ENCODE peak calls at places on chromosomes 1 and 21, in four cellular contexts. N is K562, F is HCT116, D is HepG2. X is an unnamed sample.
A peak's percentile ranks its signal among the peaks of the same experiment; 100 is the strongest.

GRCh38 chr1:227622739-227623475 is 59.6 kb downstream of the ZNF678 start:
- DNase-seq in N (no peak), F (no peak), D (no peak), X (no peak)

GRCh38 chr21:31671931-31672330 is 12.4 kb downstream of the SOD1 start:
- DNase-seq in N (no peak), F (no peak), D (no peak), X (no peak)

GRCh38 chr1:11237364-11237755 is 25.0 kb downstream of the MTOR start:
- DNase-seq in N (no peak), F (no peak), D (no peak), X (no peak)

GRCh38 chr21:42406201-42406601 is 2.5 kb downstream of the UBASH3A start:
- DNase-seq in N (no peak), F (no peak), D (no peak), X (no peak)

GRCh38 chr1:3036646-3037280 is 15.5 kb downstream of the ACTRT2 start:
- DNase-seq in N (no peak), F (no peak), D (no peak), X (no peak)

GRCh38 chr21:45443595-45444181 is 38.7 kb downstream of the COL18A1 start:
- DNase-seq in N (no peak), F (no peak), D (no peak), X (no peak)

GRCh38 chr1:103509235-103509634 is 16.3 kb upstream of the RNPC3 start:
- DNase-seq in N (no peak), F (no peak), D (no peak), X (no peak)

GRCh38 chr1:200535605-200536004 is 84.9 kb downstream of the KIF14 start:
- DNase-seq in N (no peak), F (peak; percentile 63), D (peak; percentile 10), X (peak; percentile 35)

GRCh38 chr1:245444971-245445370 is 290.2 kb downstream of the KIF26B start:
- DNase-seq in N (no peak), F (no peak), D (no peak), X (no peak)

GRCh38 chr1:50424940-50425375 is 1.7 kb upstream of the DMRTA2 start:
- DNase-seq in N (no peak), F (no peak), D (no peak), X (no peak)

GRCh38 chr1:196535727-196536126 is 72.5 kb downstream of the KCNT2 start:
- DNase-seq in N (no peak), F (peak; percentile 15), D (no peak), X (no peak)

GRCh38 chr1:23343246-23344110 is 606 bp downstream of the HNRNPR start:
- DNase-seq in N (no peak), F (no peak), D (peak; percentile 25), X (peak; percentile 43)

GRCh38 chr1:248752119-248752931 is 3.2 kb downstream of the LYPD8 start:
- DNase-seq in N (no peak), F (no peak), D (peak; percentile 30), X (no peak)

GRCh38 chr1:180508725-180509097 is 6.3 kb upstream of the ACBD6 start:
- DNase-seq in N (no peak), F (no peak), D (no peak), X (no peak)

GRCh38 chr21:34812510-34813265 is 143.9 kb downstream of the CLIC6 start:
- DNase-seq in N (no peak), F (no peak), D (peak; percentile 78), X (peak; percentile 43)

GRCh38 chr1:169348356-169349036 is 19.1 kb downstream of the NME7 start:
- DNase-seq in N (peak; percentile 27), F (peak; percentile 57), D (peak; percentile 43), X (no peak)

GRCh38 chr1:90361026-90361425 is 356.1 kb downstream of the BARHL2 start:
- DNase-seq in N (no peak), F (no peak), D (no peak), X (no peak)

GRCh38 chr21:32494946-32495703 is 82.6 kb downstream of the EVA1C start:
- DNase-seq in N (no peak), F (no peak), D (no peak), X (no peak)

GRCh38 chr1:29424266-29424665 is 187.9 kb downstream of the PTPRU start:
- DNase-seq in N (no peak), F (no peak), D (no peak), X (no peak)

GRCh38 chr21:34936874-34937563 is 112.1 kb downstream of the RUNX1 start:
- DNase-seq in N (no peak), F (no peak), D (peak; percentile 48), X (no peak)

GRCh38 chr1:47207811-47208373 is 18.1 kb upstream of the PDZK1IP1 start:
- DNase-seq in N (no peak), F (no peak), D (no peak), X (no peak)

GRCh38 chr1:59819566-59820438 is 5.1 kb downstream of the HOOK1 start:
- DNase-seq in N (no peak), F (no peak), D (no peak), X (no peak)

GRCh38 chr1:47434051-47434842 is 3.6 kb upstream of the FOXD2 start:
- DNase-seq in N (no peak), F (no peak), D (no peak), X (no peak)

GRCh38 chr1:71638081-71638766 is 557.4 kb upstream of the ZRANB2 start:
- DNase-seq in N (no peak), F (no peak), D (no peak), X (no peak)

GRCh38 chr1:28778021-28778420 is 33.9 kb upstream of the OPRD1 start:
- DNase-seq in N (no peak), F (no peak), D (no peak), X (no peak)

GRCh38 chr1:98296681-98297080 is 364.8 kb upstream of the SNX7 start:
- DNase-seq in N (no peak), F (no peak), D (no peak), X (no peak)

GRCh38 chr1:185860316-185860715 is 126.1 kb downstream of the HMCN1 start:
- DNase-seq in N (no peak), F (no peak), D (no peak), X (no peak)

GRCh38 chr1:171243878-171244277 is 4.4 kb upstream of the FMO1 start:
- DNase-seq in N (no peak), F (no peak), D (no peak), X (no peak)

GRCh38 chr1:228141082-228141870 is 1.2 kb downstream of the GUK1 start:
- DNase-seq in N (no peak), F (no peak), D (no peak), X (no peak)

GRCh38 chr1:62052946-62053345 is 141.7 kb upstream of the L1TD1 start:
- DNase-seq in N (no peak), F (no peak), D (no peak), X (no peak)

DNA sequence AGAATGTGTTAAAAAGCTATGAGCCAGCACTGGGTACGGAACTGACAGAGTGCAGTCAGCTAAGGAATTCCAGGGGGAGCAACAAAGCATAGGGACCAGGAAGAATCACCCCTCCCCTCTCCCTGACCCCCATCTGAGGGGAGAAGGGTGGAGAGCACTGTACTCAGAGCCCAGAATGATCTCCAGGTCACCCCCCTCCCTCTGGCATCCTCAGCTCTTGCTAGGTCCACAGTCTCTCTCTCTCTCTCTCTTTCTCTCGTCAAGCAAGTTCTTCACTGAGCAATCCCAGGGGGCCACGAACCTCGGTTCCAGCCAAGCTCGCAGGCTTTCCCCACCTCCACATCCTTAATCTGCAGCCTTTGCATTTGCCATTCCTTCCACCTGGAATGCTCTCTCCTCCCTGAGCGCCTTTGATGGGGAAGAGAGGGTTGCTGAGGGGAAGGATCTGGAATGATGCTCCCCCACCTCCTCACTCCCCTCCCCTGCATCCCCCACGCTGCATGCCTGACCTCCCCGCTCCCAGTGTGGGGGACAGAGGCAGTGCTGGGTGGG is 6.7 kb upstream of the WASF2 start:
- DNase-seq in N (no peak), F (no peak), D (no peak), X (no peak)
- H3K4me3 ChIP-seq in N (no peak overlapping the region), F (no peak overlapping the region), D (peak overlapping the region; percentile 57), X (no peak overlapping the region)

GRCh38 chr1:117653195-117653594 is 47.3 kb downstream of the TENT5C start:
- DNase-seq in N (no peak), F (no peak), D (no peak), X (no peak)

GRCh38 chr1:117655220-117655577 is 49.4 kb downstream of the TENT5C start:
- DNase-seq in N (no peak), F (no peak), D (no peak), X (peak; percentile 27)

GRCh38 chr1:117656202-117656641 is 50.4 kb downstream of the TENT5C start:
- DNase-seq in N (no peak), F (no peak), D (no peak), X (no peak)

GRCh38 chr1:117653732-117654484 is 48.1 kb downstream of the TENT5C start:
- DNase-seq in N (no peak), F (no peak), D (no peak), X (no peak)

GRCh38 chr1:117654485-117655219 is 48.8 kb downstream of the TENT5C start:
- DNase-seq in N (no peak), F (no peak), D (peak; percentile 8), X (no peak)
- TF ChIP-seq TCF7L2 in N (no peak), F (no peak), D (no peak), X (no peak)

DNA sequence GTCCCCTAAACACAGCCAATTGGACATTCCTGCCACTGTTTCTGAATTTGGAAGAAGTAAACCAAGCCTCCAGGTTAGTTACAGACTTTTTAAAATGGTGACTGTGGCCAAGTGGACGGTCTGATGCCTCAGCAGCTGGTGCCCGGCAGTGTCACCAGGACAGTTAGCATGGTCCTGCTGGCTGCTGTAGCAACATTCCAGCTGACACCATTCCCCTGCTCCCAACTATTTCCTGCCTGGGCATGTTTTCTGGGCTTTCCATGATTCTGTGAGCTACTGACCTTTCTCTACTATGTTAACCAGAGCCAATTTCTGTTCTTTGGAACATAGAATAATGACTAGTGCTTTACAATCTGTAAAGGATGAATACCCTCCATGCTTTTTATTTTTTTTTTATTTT is 95.0 kb downstream of the TLR5 start:
- DNase-seq in N (no peak), F (no peak), D (no peak), X (no peak)
- TF ChIP-seq CTCF in N (no peak), F (no peak), D (no peak), X (no peak)

GRCh38 chr1:152109998-152110294 is 5.3 kb downstream of the TCHH start:
- DNase-seq in N (no peak), F (no peak), D (no peak), X (no peak)

GRCh38 chr1:152107984-152108898 is 7.0 kb downstream of the TCHH start:
- DNase-seq in N (no peak), F (peak; percentile 63), D (no peak), X (no peak)

GRCh38 chr1:152108899-152109222 is 6.4 kb downstream of the TCHH start:
- DNase-seq in N (no peak), F (no peak), D (no peak), X (no peak)

GRCh38 chr1:152110365-152110859 is 4.8 kb downstream of the TCHH start:
- DNase-seq in N (no peak), F (no peak), D (no peak), X (no peak)

DNA sequence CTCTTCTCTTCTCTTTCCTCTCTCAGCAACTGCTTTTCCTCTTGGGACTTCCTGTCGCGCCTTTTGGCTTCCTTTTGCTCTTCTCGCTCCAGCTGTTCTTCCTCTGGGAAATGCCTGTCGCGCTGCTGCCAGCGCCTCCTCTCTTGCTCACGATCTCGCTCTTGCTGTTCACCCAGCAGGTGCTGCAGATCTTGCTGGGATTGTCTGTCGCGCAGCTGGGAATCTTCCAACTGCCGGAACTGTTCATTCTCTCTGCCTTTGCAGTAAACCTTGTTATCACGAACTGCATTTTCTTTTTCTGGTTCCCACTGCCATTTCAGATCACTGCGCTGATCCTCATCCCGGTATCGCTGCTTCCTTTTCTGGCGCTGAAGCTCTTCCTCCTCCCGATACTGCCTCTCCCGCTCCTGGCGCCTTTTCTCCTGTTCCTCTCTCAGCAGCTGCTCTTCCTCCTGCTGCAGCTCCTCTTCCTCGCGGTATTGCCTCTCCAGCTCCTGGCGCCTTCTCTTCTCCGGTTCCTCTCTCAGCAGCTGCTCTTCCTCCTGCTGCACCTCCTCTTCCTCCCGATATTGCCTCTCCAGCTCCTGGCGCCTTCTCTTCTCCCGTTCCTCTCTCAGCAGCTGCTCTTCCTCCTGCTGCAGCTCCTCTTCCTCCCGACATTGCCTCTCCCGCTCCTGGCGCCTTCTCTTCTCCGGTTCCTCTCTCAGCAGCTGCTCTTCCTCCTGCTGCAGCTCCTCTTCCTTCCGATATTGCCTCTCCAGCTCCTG is 5.8 kb downstream of the TCHH start:
- DNase-seq in N (no peak), F (no peak), D (no peak), X (no peak)
- H3K4me3 ChIP-seq in N (no peak overlapping the region), F (peak overlapping the region; percentile 58), D (no peak overlapping the region), X (peak overlapping the region; percentile 78)